ENCODE peak calls at places on chromosomes 2 and 18, in nine cellular contexts. I is fibroblast of lung; M is A549; L is HFF-Myc; X is astrocyte of the spinal cord; P is esophagus muscularis mucosa; N is AG09319; Z is CD8-positive, alpha-beta T cell; T is type B pancreatic cell. E is an unnamed sample.

GRCh38 chr2:224369028-224369632 is 32.8 kb downstream of the FAM124B start:
- DNase-seq in I (peak; percentile 65), M (peak; percentile 47), L (no peak), X (peak; percentile 54), P (no peak), N (no peak), Z (no peak), T (no peak), E (no peak)

GRCh38 chr2:20514596-20515269 is 67.9 kb downstream of the RHOB start:
- DNase-seq in I (peak; percentile 97), M (peak; percentile 44), L (peak; percentile 70), X (peak; percentile 98), P (no peak), N (peak; percentile 73), Z (no peak), T (no peak), E (no peak)

GRCh38 chr2:126634273-126634861 is 21.6 kb upstream of the GYPC start:
- DNase-seq in I (no peak), M (peak; percentile 23), L (no peak), X (no peak), P (peak; percentile 90), N (no peak), Z (no peak), T (no peak), E (no peak)

GRCh38 chr2:5482929-5483331 is 209.3 kb upstream of the SOX11 start:
- DNase-seq in I (peak; percentile 74), M (no peak), L (no peak), X (peak; percentile 63), P (no peak), N (no peak), Z (no peak), T (no peak), E (no peak)

GRCh38 chr18:30280861-30281470 is 761.6 kb downstream of the DSC3 start:
- DNase-seq in I (peak; percentile 65), M (peak; percentile 31), L (peak; percentile 29), X (peak; percentile 69), P (no peak), N (peak; percentile 18), Z (no peak), T (no peak), E (no peak)

GRCh38 chr2:67394734-67395133 is 2.4 kb upstream of the ETAA1 start:
- DNase-seq in I (peak; percentile 56), M (peak; percentile 26), L (no peak), X (peak; percentile 44), P (no peak), N (no peak), Z (no peak), T (no peak), E (no peak)

GRCh38 chr18:1018211-1018651 is 113.6 kb downstream of the ADCYAP1 start:
- DNase-seq in I (peak; percentile 51), M (no peak), L (peak; percentile 72), X (peak; percentile 38), P (no peak), N (no peak), Z (no peak), T (no peak), E (no peak)

GRCh38 chr18:78618726-78619125 is 360.9 kb upstream of the SALL3 start:
- DNase-seq in I (no peak), M (no peak), L (no peak), X (no peak), P (no peak), N (no peak), Z (no peak), T (no peak), E (peak; percentile 19)

GRCh38 chr2:67215214-67215613 is 181.9 kb upstream of the ETAA1 start:
- DNase-seq in I (peak; percentile 89), M (peak; percentile 56), L (peak; percentile 10), X (peak; percentile 67), P (no peak), N (no peak), Z (no peak), T (peak; percentile 75), E (peak; percentile 79)

GRCh38 chr18:49626842-49627360 is 65.0 kb downstream of the LIPG start:
- DNase-seq in I (no peak), M (no peak), L (no peak), X (no peak), P (no peak), N (no peak), Z (no peak), T (no peak), E (no peak)

GRCh38 chr18:49631146-49631866 is 69.4 kb downstream of the LIPG start:
- DNase-seq in I (no peak), M (no peak), L (no peak), X (no peak), P (no peak), N (no peak), Z (no peak), T (peak; percentile 50), E (no peak)

GRCh38 chr18:49628119-49628518 is 66.3 kb downstream of the LIPG start:
- DNase-seq in I (no peak), M (no peak), L (no peak), X (no peak), P (no peak), N (no peak), Z (no peak), T (no peak), E (no peak)

GRCh38 chr18:49630246-49630699 is 68.4 kb downstream of the LIPG start:
- DNase-seq in I (peak; percentile 67), M (peak; percentile 6), L (no peak), X (no peak), P (no peak), N (no peak), Z (no peak), T (no peak), E (no peak)

DNA sequence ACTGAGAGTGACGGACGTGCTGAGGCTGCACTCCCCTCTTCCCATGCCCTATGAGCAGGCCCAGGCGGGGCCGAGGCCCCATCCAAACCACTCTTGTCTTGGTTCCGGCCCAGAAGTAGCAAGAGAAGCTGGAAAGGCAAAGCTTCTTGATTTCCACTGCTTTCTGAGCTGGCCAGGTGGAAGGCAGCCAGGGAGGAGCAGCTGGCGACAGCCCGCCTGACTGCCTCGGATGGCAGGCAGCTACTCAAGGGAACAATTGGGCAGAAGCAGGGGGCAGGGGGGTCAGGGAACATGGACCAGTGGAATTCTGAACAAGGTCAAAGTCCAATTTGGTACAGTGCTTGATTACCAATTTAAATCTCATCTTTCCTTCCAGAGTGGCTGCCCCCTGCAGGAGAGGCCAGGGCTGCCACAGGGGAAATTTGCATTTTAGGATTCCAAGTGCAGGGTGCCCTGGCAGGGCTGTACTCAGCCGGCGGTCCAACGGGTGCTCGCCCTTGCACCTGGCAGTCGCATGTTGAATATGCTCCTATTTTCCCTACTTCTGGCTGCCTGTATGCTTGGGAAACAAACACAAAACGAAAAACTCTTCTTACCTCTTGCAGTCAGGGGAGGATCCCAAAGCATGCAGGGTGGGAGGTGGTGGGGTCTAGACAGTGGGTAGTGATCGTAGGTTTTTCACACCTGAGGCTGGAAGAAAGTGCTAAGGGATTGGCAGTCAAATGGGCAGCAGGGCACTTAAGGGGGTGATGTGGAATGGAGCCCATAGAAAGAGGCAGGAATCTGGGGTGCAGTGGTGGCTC is 67.3 kb downstream of the LIPG start:
- DNase-seq in I (peak; percentile 42), M (no peak), L (no peak), X (no peak), P (no peak), N (no peak), Z (no peak), T (no peak), E (no peak)
- TF ChIP-seq CTCF in I (peak; percentile 14), M (no peak), L (no peak), X (peak; percentile 37), P (no peak), N (peak; percentile 12), Z (no peak), T (peak; percentile 69), E (no peak)

GRCh38 chr18:55861266-55861665 is 273.3 kb upstream of the TCF4 start:
- DNase-seq in I (peak; percentile 60), M (peak; percentile 33), L (no peak), X (peak; percentile 44), P (no peak), N (peak; percentile 23), Z (no peak), T (no peak), E (no peak)
- TF ChIP-seq CTCF in I (peak; percentile 59), M (peak; percentile 40), L (peak; percentile 74), X (peak; percentile 76), P (peak; percentile 19), N (peak; percentile 75), Z (no peak), T (peak; percentile 68), E (no peak)

GRCh38 chr18:8097399-8097798 is 511.8 kb upstream of the RAB12 start:
- DNase-seq in I (no peak), M (no peak), L (no peak), X (no peak), P (no peak), N (no peak), Z (no peak), T (no peak), E (no peak)

GRCh38 chr18:8097942-8098341 is 511.3 kb upstream of the RAB12 start:
- DNase-seq in I (no peak), M (no peak), L (no peak), X (no peak), P (no peak), N (no peak), Z (no peak), T (no peak), E (no peak)

GRCh38 chr18:8091042-8091441 is 518.2 kb upstream of the RAB12 start:
- DNase-seq in I (peak; percentile 28), M (no peak), L (no peak), X (no peak), P (no peak), N (no peak), Z (no peak), T (no peak), E (no peak)

DNA sequence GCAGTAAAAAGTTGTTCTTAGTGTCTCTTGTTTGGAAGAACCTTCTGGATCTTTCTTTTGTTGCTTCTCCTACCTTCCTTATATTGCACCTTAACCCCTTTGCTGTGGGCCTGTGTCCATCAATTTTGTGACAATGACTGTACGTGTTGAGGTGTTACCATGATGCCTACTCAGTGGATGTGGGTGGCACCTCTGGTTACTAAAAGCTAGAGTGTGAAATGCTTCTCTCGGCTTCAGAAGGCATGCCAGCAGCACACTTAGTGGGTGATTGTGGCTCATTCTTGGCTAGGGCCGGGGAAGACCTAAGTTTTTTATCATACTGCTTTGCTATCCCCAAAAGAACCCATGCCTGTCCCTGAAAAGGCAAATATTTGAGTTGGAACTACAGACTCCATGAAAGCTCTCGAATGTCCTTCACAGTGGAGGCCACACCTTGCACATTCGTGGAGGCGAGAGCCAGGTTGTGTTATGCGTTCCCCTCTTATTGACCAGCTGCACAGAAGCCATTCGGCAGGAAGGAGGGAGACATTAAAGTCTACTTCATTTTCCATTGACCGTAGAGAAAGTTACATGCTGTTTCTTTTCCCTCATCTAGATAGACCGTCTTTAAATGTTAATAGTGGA is 513.2 kb upstream of the RAB12 start:
- DNase-seq in I (no peak), M (no peak), L (no peak), X (no peak), P (no peak), N (no peak), Z (no peak), T (no peak), E (no peak)
- TF ChIP-seq CTCF in I (no peak), M (no peak), L (no peak), X (no peak), P (no peak), N (no peak), Z (no peak), T (no peak), E (no peak)

DNA sequence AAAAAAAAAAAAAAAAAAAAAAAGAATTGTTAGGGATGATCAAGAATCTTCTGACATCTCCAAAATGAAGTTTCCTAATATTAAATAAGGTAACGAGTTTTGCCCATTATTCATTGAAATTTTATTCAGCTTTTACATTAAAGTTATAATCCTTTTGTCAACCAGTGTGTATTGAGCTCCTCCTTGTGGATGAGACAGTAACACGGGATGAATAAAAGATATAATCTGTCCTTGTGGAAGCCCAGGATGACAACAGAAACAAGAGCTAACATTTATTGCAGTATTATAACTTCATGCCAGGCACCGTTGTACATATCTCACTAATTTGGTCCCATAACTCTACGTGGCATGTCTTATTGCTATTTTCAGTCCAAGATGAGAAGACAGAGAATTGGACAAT is 33.4 kb upstream of the SERPINB7 start:
- DNase-seq in I (peak; percentile 30), M (peak; percentile 55), L (no peak), X (peak; percentile 33), P (no peak), N (no peak), Z (no peak), T (no peak), E (no peak)
- TF ChIP-seq CTCF in I (peak; percentile 44), M (peak; percentile 22), L (peak; percentile 29), X (peak; percentile 58), P (no peak), N (peak; percentile 51), Z (no peak), T (peak; percentile 48), E (no peak)